ENCODE peak calls at places on chromosome 1, in nine cellular contexts. R, X, N, T, B, H, U, K and Y are unnamed samples.

GRCh38 chr1:36739703-36740289 is 257.1 kb upstream of the CSF3R start:
- DNase-seq in H (no peak), X (no peak), K (no peak), U (no peak), N (no peak), B (no peak), T (no peak), R (peak), Y (no peak)

GRCh38 chr1:109133815-109134214 is 19.9 kb downstream of the ELAPOR1 start:
- DNase-seq in R (no peak), U (no peak), X (no peak), H (no peak), B (peak), K (no peak), N (no peak), T (no peak), Y (no peak)

GRCh38 chr1:173871091-173871490 is 2.9 kb downstream of the ZBTB37 start:
- DNase-seq in N (no peak), R (no peak), H (no peak), K (no peak), T (no peak), B (no peak), U (no peak), X (no peak), Y (no peak)

GRCh38 chr1:243268284-243268653 is 12.4 kb downstream of the SDCCAG8 start:
- DNase-seq in T (peak), N (peak), U (peak), X (peak), R (no peak), K (peak), B (no peak), H (no peak), Y (peak)

GRCh38 chr1:153032677-153033308 is 1.8 kb downstream of the SPRR1B start:
- DNase-seq in T (peak), R (no peak), K (peak), H (peak), U (peak), X (peak), B (no peak), N (peak), Y (peak)

GRCh38 chr1:200526709-200527612 is 93.6 kb downstream of the KIF14 start:
- DNase-seq in K (no peak), U (peak), T (peak), R (no peak), N (peak), B (no peak), X (no peak), H (no peak), Y (no peak)

GRCh38 chr1:113217447-113218208 is 144.6 kb downstream of the LRIG2 start:
- DNase-seq in R (no peak), B (no peak), N (no peak), U (no peak), K (no peak), H (no peak), X (no peak), T (no peak), Y (peak)

GRCh38 chr1:91124290-91124975 is 102.6 kb upstream of the ZNF644 start:
- DNase-seq in N (no peak), B (peak), X (no peak), T (no peak), H (no peak), K (no peak), U (no peak), R (no peak), Y (no peak)

GRCh38 chr1:172051898-172052297 is 210.6 kb downstream of the DNM3 start:
- DNase-seq in K (no peak), B (no peak), H (no peak), U (no peak), N (no peak), R (no peak), T (no peak), X (no peak), Y (no peak)

GRCh38 chr1:54364613-54365012 is 41.6 kb downstream of the SSBP3 start:
- DNase-seq in B (no peak), T (no peak), N (no peak), H (no peak), X (no peak), U (no peak), R (no peak), K (no peak), Y (no peak)

GRCh38 chr1:194362327-194362726 is 1175.9 kb upstream of the B3GALT2 start:
- DNase-seq in H (no peak), K (no peak), N (no peak), R (no peak), X (no peak), U (no peak), B (no peak), T (no peak), Y (no peak)

GRCh38 chr1:37034301-37035013 is at the start of gene GRIK3:
- DNase-seq in H (no peak), B (no peak), X (no peak), R (no peak), K (no peak), U (no peak), T (no peak), N (no peak), Y (no peak)

GRCh38 chr1:177432897-177433296 is 262.1 kb downstream of the BRINP2 start:
- DNase-seq in K (peak), U (peak), R (no peak), T (no peak), X (no peak), N (peak), H (no peak), B (no peak), Y (no peak)

GRCh38 chr1:22259581-22260282 is 116.8 kb upstream of the WNT4 start:
- DNase-seq in K (peak), H (no peak), R (no peak), T (no peak), X (no peak), B (no peak), N (no peak), U (peak), Y (peak)

GRCh38 chr1:108200627-108201106 is 524 bp upstream of the SLC25A24 start:
- DNase-seq in N (peak), R (peak), H (peak), T (peak), B (peak), U (peak), X (peak), K (peak), Y (peak)

GRCh38 chr1:66542811-66543767 is 9.1 kb downstream of the SGIP1 start:
- DNase-seq in K (peak), R (peak), T (peak), U (peak), H (no peak), X (peak), B (no peak), N (peak), Y (peak)

GRCh38 chr1:232319106-232319505 is 310.8 kb downstream of the SIPA1L2 start:
- DNase-seq in U (no peak), R (no peak), B (no peak), X (no peak), H (peak), N (no peak), T (no peak), K (no peak), Y (no peak)

GRCh38 chr1:215290018-215290417 is 207.5 kb downstream of the KCNK2 start:
- DNase-seq in R (no peak), B (no peak), H (no peak), U (peak), T (peak), K (no peak), N (peak), X (no peak), Y (no peak)

GRCh38 chr1:63575340-63575826 is 17.8 kb upstream of the PGM1 start:
- DNase-seq in N (peak), H (no peak), U (no peak), T (no peak), R (no peak), K (peak), X (peak), B (no peak), Y (no peak)

GRCh38 chr1:104780470-104781078 is 1030.9 kb downstream of the AMY1C start:
- DNase-seq in X (peak), R (no peak), K (peak), U (peak), N (no peak), B (peak), H (no peak), T (no peak), Y (peak)

GRCh38 chr1:213986020-213986924 is 1.5 kb upstream of the PROX1 start:
- DNase-seq in H (no peak), R (no peak), K (no peak), X (no peak), T (no peak), B (no peak), U (no peak), N (no peak), Y (no peak)

GRCh38 chr1:91015358-91015780 is 6.5 kb downstream of the ZNF644 start:
- DNase-seq in B (no peak), H (peak), K (no peak), R (no peak), X (no peak), N (no peak), T (no peak), U (no peak), Y (peak)

GRCh38 chr1:205664399-205665108 is 15.8 kb downstream of the SLC45A3 start:
- DNase-seq in N (no peak), T (peak), H (no peak), U (no peak), B (no peak), R (no peak), X (peak), K (peak), Y (no peak)